ENCODE peak calls at places on chromosomes 6 and 20, in ten cellular contexts. Z is astrocyte; F is NCI-H146; P is NCI-H524 treated with DMSO at 0.1 percent for 48 hours; I is left lung; D is fibroblast of gingiva; L is upper lobe of left lung; V is nucleus accumbens; W is activated T-cell treated with anti-CD3 and anti-CD28 coated beads, Interleukin-2, amount 50 U/mL, for 72 hours; K is NCI-H1092 treated with DMSO at 0.1 percent for 48 hours. R is an unnamed sample.

GRCh38 chr6:160461641-160462040 is 113.5 kb downstream of the SLC22A3 start:
- DNase-seq in Z (peak; percentile 14), F (no peak), P (no peak), I (no peak), D (no peak), L (no peak), V (no peak), W (peak; percentile 11), K (no peak), R (no peak)

GRCh38 chr20:10109621-10110020 is 74.8 kb downstream of the ANKEF1 start:
- DNase-seq in Z (peak; percentile 1), F (no peak), P (no peak), I (no peak), D (no peak), L (no peak), V (peak; percentile 3), W (no peak), K (no peak), R (no peak)

GRCh38 chr6:13417431-13417830 is 70.0 kb downstream of the GFOD1 start:
- DNase-seq in Z (no peak), F (no peak), P (no peak), I (no peak), D (no peak), L (peak; percentile 3), V (no peak), W (no peak), K (no peak), R (no peak)

GRCh38 chr6:128600397-128600951 is 80.1 kb upstream of the PTPRK start:
- DNase-seq in Z (peak; percentile 96), F (peak; percentile 92), P (peak; percentile 70), I (no peak), D (peak; percentile 86), L (no peak), V (no peak), W (no peak), K (peak; percentile 2), R (peak; percentile 89)

GRCh38 chr6:128601060-128601459 is 80.7 kb upstream of the PTPRK start:
- DNase-seq in Z (peak; percentile 62), F (peak; percentile 81), P (no peak), I (no peak), D (no peak), L (no peak), V (no peak), W (no peak), K (no peak), R (peak; percentile 50)

GRCh38 chr6:20056350-20056992 is 155.8 kb downstream of the MBOAT1 start:
- DNase-seq in Z (peak; percentile 27), F (peak; percentile 84), P (no peak), I (no peak), D (peak; percentile 52), L (no peak), V (no peak), W (no peak), K (peak; percentile 67), R (peak; percentile 68)

GRCh38 chr20:37890643-37891042 is 12.3 kb upstream of the VSTM2L start:
- DNase-seq in Z (no peak), F (no peak), P (peak; percentile 69), I (no peak), D (no peak), L (no peak), V (no peak), W (no peak), K (peak; percentile 68), R (no peak)

GRCh38 chr20:5595744-5596143 is 154.5 kb upstream of the SHLD1 start:
- DNase-seq in Z (no peak), F (no peak), P (no peak), I (no peak), D (no peak), L (no peak), V (no peak), W (no peak), K (no peak), R (no peak)

GRCh38 chr6:139973602-139974373 is 599.3 kb upstream of the CITED2 start:
- DNase-seq in Z (peak; percentile 97), F (peak; percentile 47), P (no peak), I (no peak), D (peak; percentile 90), L (no peak), V (no peak), W (no peak), K (no peak), R (peak; percentile 85)

GRCh38 chr6:34465551-34466241 is at the start of gene PACSIN1:
- DNase-seq in Z (no peak), F (peak; percentile 78), P (no peak), I (no peak), D (no peak), L (no peak), V (no peak), W (peak; percentile 16), K (peak; percentile 45), R (no peak)

GRCh38 chr6:1482381-1483166 is 93.2 kb downstream of the FOXF2 start:
- DNase-seq in Z (no peak), F (no peak), P (no peak), I (no peak), D (no peak), L (no peak), V (no peak), W (no peak), K (no peak), R (no peak)

GRCh38 chr6:27303613-27304272 is 8.3 kb downstream of the POM121L2 start:
- DNase-seq in Z (no peak), F (peak; percentile 14), P (no peak), I (no peak), D (no peak), L (no peak), V (no peak), W (no peak), K (no peak), R (no peak)

GRCh38 chr20:5513975-5514516 is 197.3 kb upstream of the PROKR2 start:
- DNase-seq in Z (peak; percentile 23), F (no peak), P (no peak), I (no peak), D (no peak), L (no peak), V (no peak), W (no peak), K (no peak), R (no peak)